ENCODE peak calls at places on chromosomes 1 and 21, in nine cellular contexts. One of them, this sample, is unnamed.

GRCh38 chr1:151311589-151312331 is 15.5 kb downstream of the PI4KB start:
- DNase-seq in NCI-H774: no peak
- DNase-seq in SK-N-SH: peak
- DNase-seq in natural killer cell treated with Interleukin-12 subunit alpha and Interleukin-12 subunit beta and Interleukin-15 and Interleukin-18, amount 100 ng/mL, for 72 hours: peak
- DNase-seq in HL-60: peak
- DNase-seq in EH: peak
- DNase-seq in NCI-H748 treated with DMSO at 0.1 percent for 48 hours: no peak
- DNase-seq in posterior cingulate gyrus: peak
- DNase-seq in cardiac fibroblast: peak
- DNase-seq in this sample: peak

GRCh38 chr1:81305997-81306452 is 494.7 kb upstream of the ADGRL2 start:
- DNase-seq in NCI-H774: peak
- DNase-seq in SK-N-SH: peak
- DNase-seq in posterior cingulate gyrus: no peak
- DNase-seq in natural killer cell treated with Interleukin-12 subunit alpha and Interleukin-12 subunit beta and Interleukin-15 and Interleukin-18, amount 100 ng/mL, for 72 hours: no peak
- DNase-seq in EH: peak
- DNase-seq in NCI-H748 treated with DMSO at 0.1 percent for 48 hours: peak
- DNase-seq in HL-60: peak
- DNase-seq in cardiac fibroblast: peak
- DNase-seq in this sample: peak

GRCh38 chr1:214312530-214313051 is 31.6 kb downstream of the SMYD2 start:
- DNase-seq in NCI-H774: no peak
- DNase-seq in HL-60: no peak
- DNase-seq in posterior cingulate gyrus: no peak
- DNase-seq in natural killer cell treated with Interleukin-12 subunit alpha and Interleukin-12 subunit beta and Interleukin-15 and Interleukin-18, amount 100 ng/mL, for 72 hours: no peak
- DNase-seq in SK-N-SH: no peak
- DNase-seq in NCI-H748 treated with DMSO at 0.1 percent for 48 hours: no peak
- DNase-seq in cardiac fibroblast: no peak
- DNase-seq in EH: no peak
- DNase-seq in this sample: no peak

GRCh38 chr1:91575909-91576519 is 75.4 kb downstream of the CDC7 start:
- DNase-seq in NCI-H774: no peak
- DNase-seq in natural killer cell treated with Interleukin-12 subunit alpha and Interleukin-12 subunit beta and Interleukin-15 and Interleukin-18, amount 100 ng/mL, for 72 hours: no peak
- DNase-seq in posterior cingulate gyrus: no peak
- DNase-seq in HL-60: no peak
- DNase-seq in EH: no peak
- DNase-seq in cardiac fibroblast: no peak
- DNase-seq in SK-N-SH: no peak
- DNase-seq in NCI-H748 treated with DMSO at 0.1 percent for 48 hours: no peak
- DNase-seq in this sample: no peak

GRCh38 chr1:223802032-223802431 is 43.7 kb downstream of the TP53BP2 start:
- DNase-seq in NCI-H774: no peak
- DNase-seq in SK-N-SH: no peak
- DNase-seq in natural killer cell treated with Interleukin-12 subunit alpha and Interleukin-12 subunit beta and Interleukin-15 and Interleukin-18, amount 100 ng/mL, for 72 hours: no peak
- DNase-seq in cardiac fibroblast: no peak
- DNase-seq in posterior cingulate gyrus: no peak
- DNase-seq in NCI-H748 treated with DMSO at 0.1 percent for 48 hours: no peak
- DNase-seq in HL-60: no peak
- DNase-seq in EH: no peak
- DNase-seq in this sample: no peak

GRCh38 chr1:1531947-1532346 is 8.5 kb downstream of the TMEM240 start:
- DNase-seq in posterior cingulate gyrus: no peak
- DNase-seq in natural killer cell treated with Interleukin-12 subunit alpha and Interleukin-12 subunit beta and Interleukin-15 and Interleukin-18, amount 100 ng/mL, for 72 hours: no peak
- DNase-seq in SK-N-SH: no peak
- DNase-seq in EH: no peak
- DNase-seq in HL-60: no peak
- DNase-seq in cardiac fibroblast: no peak
- DNase-seq in NCI-H774: no peak
- DNase-seq in NCI-H748 treated with DMSO at 0.1 percent for 48 hours: no peak
- DNase-seq in this sample: no peak

GRCh38 chr1:176770066-176770465 is 307.1 kb downstream of the PAPPA2 start:
- DNase-seq in NCI-H774: no peak
- DNase-seq in cardiac fibroblast: no peak
- DNase-seq in HL-60: no peak
- DNase-seq in SK-N-SH: no peak
- DNase-seq in natural killer cell treated with Interleukin-12 subunit alpha and Interleukin-12 subunit beta and Interleukin-15 and Interleukin-18, amount 100 ng/mL, for 72 hours: no peak
- DNase-seq in posterior cingulate gyrus: no peak
- DNase-seq in NCI-H748 treated with DMSO at 0.1 percent for 48 hours: no peak
- DNase-seq in EH: no peak
- DNase-seq in this sample: no peak

GRCh38 chr1:147785794-147786506 is 25.5 kb upstream of the GJA5 start:
- DNase-seq in HL-60: no peak
- DNase-seq in natural killer cell treated with Interleukin-12 subunit alpha and Interleukin-12 subunit beta and Interleukin-15 and Interleukin-18, amount 100 ng/mL, for 72 hours: no peak
- DNase-seq in NCI-H774: no peak
- DNase-seq in posterior cingulate gyrus: no peak
- DNase-seq in cardiac fibroblast: no peak
- DNase-seq in SK-N-SH: no peak
- DNase-seq in NCI-H748 treated with DMSO at 0.1 percent for 48 hours: no peak
- DNase-seq in EH: peak
- DNase-seq in this sample: no peak

GRCh38 chr1:3304692-3305091 is 149.8 kb upstream of the ARHGEF16 start:
- DNase-seq in SK-N-SH: no peak
- DNase-seq in HL-60: no peak
- DNase-seq in NCI-H748 treated with DMSO at 0.1 percent for 48 hours: no peak
- DNase-seq in EH: no peak
- DNase-seq in cardiac fibroblast: no peak
- DNase-seq in natural killer cell treated with Interleukin-12 subunit alpha and Interleukin-12 subunit beta and Interleukin-15 and Interleukin-18, amount 100 ng/mL, for 72 hours: no peak
- DNase-seq in posterior cingulate gyrus: no peak
- DNase-seq in NCI-H774: no peak
- DNase-seq in this sample: no peak

GRCh38 chr21:15036189-15036588 is 28.6 kb downstream of the NRIP1 start:
- DNase-seq in posterior cingulate gyrus: no peak
- DNase-seq in natural killer cell treated with Interleukin-12 subunit alpha and Interleukin-12 subunit beta and Interleukin-15 and Interleukin-18, amount 100 ng/mL, for 72 hours: no peak
- DNase-seq in NCI-H774: no peak
- DNase-seq in EH: no peak
- DNase-seq in cardiac fibroblast: no peak
- DNase-seq in HL-60: no peak
- DNase-seq in NCI-H748 treated with DMSO at 0.1 percent for 48 hours: no peak
- DNase-seq in SK-N-SH: no peak
- DNase-seq in this sample: no peak

GRCh38 chr1:209689484-209689883 is 14.3 kb downstream of the G0S2 start:
- DNase-seq in cardiac fibroblast: peak
- DNase-seq in NCI-H774: no peak
- DNase-seq in NCI-H748 treated with DMSO at 0.1 percent for 48 hours: no peak
- DNase-seq in SK-N-SH: no peak
- DNase-seq in HL-60: no peak
- DNase-seq in posterior cingulate gyrus: no peak
- DNase-seq in EH: peak
- DNase-seq in natural killer cell treated with Interleukin-12 subunit alpha and Interleukin-12 subunit beta and Interleukin-15 and Interleukin-18, amount 100 ng/mL, for 72 hours: no peak
- DNase-seq in this sample: peak

GRCh38 chr1:172723251-172723650 is 64.3 kb downstream of the FASLG start:
- DNase-seq in HL-60: no peak
- DNase-seq in SK-N-SH: no peak
- DNase-seq in NCI-H774: no peak
- DNase-seq in EH: peak
- DNase-seq in NCI-H748 treated with DMSO at 0.1 percent for 48 hours: no peak
- DNase-seq in posterior cingulate gyrus: no peak
- DNase-seq in natural killer cell treated with Interleukin-12 subunit alpha and Interleukin-12 subunit beta and Interleukin-15 and Interleukin-18, amount 100 ng/mL, for 72 hours: no peak
- DNase-seq in cardiac fibroblast: peak
- DNase-seq in this sample: no peak

GRCh38 chr1:186442651-186443114 is 18.2 kb downstream of the PDC start:
- DNase-seq in posterior cingulate gyrus: no peak
- DNase-seq in natural killer cell treated with Interleukin-12 subunit alpha and Interleukin-12 subunit beta and Interleukin-15 and Interleukin-18, amount 100 ng/mL, for 72 hours: no peak
- DNase-seq in EH: peak
- DNase-seq in NCI-H748 treated with DMSO at 0.1 percent for 48 hours: peak
- DNase-seq in NCI-H774: peak
- DNase-seq in cardiac fibroblast: peak
- DNase-seq in SK-N-SH: no peak
- DNase-seq in HL-60: peak
- DNase-seq in this sample: peak

GRCh38 chr1:73401666-73402065 is 796.3 kb downstream of the LRRIQ3 start:
- DNase-seq in NCI-H774: no peak
- DNase-seq in HL-60: no peak
- DNase-seq in cardiac fibroblast: no peak
- DNase-seq in NCI-H748 treated with DMSO at 0.1 percent for 48 hours: no peak
- DNase-seq in posterior cingulate gyrus: no peak
- DNase-seq in SK-N-SH: no peak
- DNase-seq in EH: no peak
- DNase-seq in natural killer cell treated with Interleukin-12 subunit alpha and Interleukin-12 subunit beta and Interleukin-15 and Interleukin-18, amount 100 ng/mL, for 72 hours: no peak
- DNase-seq in this sample: no peak

GRCh38 chr1:41738475-41738874 is 180.2 kb downstream of the HIVEP3 start:
- DNase-seq in HL-60: peak
- DNase-seq in natural killer cell treated with Interleukin-12 subunit alpha and Interleukin-12 subunit beta and Interleukin-15 and Interleukin-18, amount 100 ng/mL, for 72 hours: no peak
- DNase-seq in posterior cingulate gyrus: no peak
- DNase-seq in cardiac fibroblast: no peak
- DNase-seq in SK-N-SH: no peak
- DNase-seq in NCI-H774: no peak
- DNase-seq in NCI-H748 treated with DMSO at 0.1 percent for 48 hours: no peak
- DNase-seq in EH: peak
- DNase-seq in this sample: no peak

GRCh38 chr1:60251426-60251825 is 177.9 kb upstream of the C1orf87 start:
- DNase-seq in NCI-H748 treated with DMSO at 0.1 percent for 48 hours: no peak
- DNase-seq in natural killer cell treated with Interleukin-12 subunit alpha and Interleukin-12 subunit beta and Interleukin-15 and Interleukin-18, amount 100 ng/mL, for 72 hours: no peak
- DNase-seq in posterior cingulate gyrus: no peak
- DNase-seq in cardiac fibroblast: no peak
- DNase-seq in NCI-H774: no peak
- DNase-seq in HL-60: no peak
- DNase-seq in EH: no peak
- DNase-seq in SK-N-SH: no peak
- DNase-seq in this sample: no peak

GRCh38 chr1:18100493-18101063 is 7.0 kb upstream of the IGSF21 start:
- DNase-seq in HL-60: peak
- DNase-seq in cardiac fibroblast: peak
- DNase-seq in EH: peak
- DNase-seq in NCI-H748 treated with DMSO at 0.1 percent for 48 hours: no peak
- DNase-seq in NCI-H774: peak
- DNase-seq in posterior cingulate gyrus: peak
- DNase-seq in natural killer cell treated with Interleukin-12 subunit alpha and Interleukin-12 subunit beta and Interleukin-15 and Interleukin-18, amount 100 ng/mL, for 72 hours: peak
- DNase-seq in SK-N-SH: peak
- DNase-seq in this sample: peak

GRCh38 chr1:45359882-45360513 is 19.8 kb upstream of the MUTYH start:
- DNase-seq in NCI-H774: peak
- DNase-seq in EH: peak
- DNase-seq in HL-60: peak
- DNase-seq in cardiac fibroblast: peak
- DNase-seq in natural killer cell treated with Interleukin-12 subunit alpha and Interleukin-12 subunit beta and Interleukin-15 and Interleukin-18, amount 100 ng/mL, for 72 hours: no peak
- DNase-seq in posterior cingulate gyrus: peak
- DNase-seq in NCI-H748 treated with DMSO at 0.1 percent for 48 hours: peak
- DNase-seq in SK-N-SH: peak
- DNase-seq in this sample: peak

GRCh38 chr21:22575165-22575584 is 1577.0 kb downstream of the NCAM2 start:
- DNase-seq in SK-N-SH: peak
- DNase-seq in EH: no peak
- DNase-seq in posterior cingulate gyrus: no peak
- DNase-seq in HL-60: peak
- DNase-seq in NCI-H748 treated with DMSO at 0.1 percent for 48 hours: peak
- DNase-seq in NCI-H774: peak
- DNase-seq in natural killer cell treated with Interleukin-12 subunit alpha and Interleukin-12 subunit beta and Interleukin-15 and Interleukin-18, amount 100 ng/mL, for 72 hours: no peak
- DNase-seq in cardiac fibroblast: no peak
- DNase-seq in this sample: peak

GRCh38 chr1:102726417-102726816 is 381.9 kb downstream of the COL11A1 start:
- DNase-seq in NCI-H774: no peak
- DNase-seq in posterior cingulate gyrus: no peak
- DNase-seq in cardiac fibroblast: peak
- DNase-seq in NCI-H748 treated with DMSO at 0.1 percent for 48 hours: no peak
- DNase-seq in natural killer cell treated with Interleukin-12 subunit alpha and Interleukin-12 subunit beta and Interleukin-15 and Interleukin-18, amount 100 ng/mL, for 72 hours: no peak
- DNase-seq in EH: no peak
- DNase-seq in SK-N-SH: no peak
- DNase-seq in HL-60: no peak
- DNase-seq in this sample: no peak

GRCh38 chr1:15354580-15354965 is 55.1 kb upstream of the EFHD2 start:
- DNase-seq in HL-60: no peak
- DNase-seq in natural killer cell treated with Interleukin-12 subunit alpha and Interleukin-12 subunit beta and Interleukin-15 and Interleukin-18, amount 100 ng/mL, for 72 hours: no peak
- DNase-seq in posterior cingulate gyrus: no peak
- DNase-seq in cardiac fibroblast: peak
- DNase-seq in NCI-H774: no peak
- DNase-seq in EH: peak
- DNase-seq in SK-N-SH: no peak
- DNase-seq in NCI-H748 treated with DMSO at 0.1 percent for 48 hours: no peak
- DNase-seq in this sample: peak

GRCh38 chr1:3614755-3615742 is 3.7 kb upstream of the MEGF6 start:
- DNase-seq in EH: peak
- DNase-seq in SK-N-SH: peak
- DNase-seq in natural killer cell treated with Interleukin-12 subunit alpha and Interleukin-12 subunit beta and Interleukin-15 and Interleukin-18, amount 100 ng/mL, for 72 hours: no peak
- DNase-seq in posterior cingulate gyrus: no peak
- DNase-seq in NCI-H748 treated with DMSO at 0.1 percent for 48 hours: no peak
- DNase-seq in cardiac fibroblast: peak
- DNase-seq in NCI-H774: no peak
- DNase-seq in HL-60: no peak
- DNase-seq in this sample: no peak

GRCh38 chr1:21254335-21254951 is 35.8 kb downstream of the ECE1 start:
- DNase-seq in NCI-H774: no peak
- DNase-seq in SK-N-SH: peak
- DNase-seq in posterior cingulate gyrus: peak
- DNase-seq in natural killer cell treated with Interleukin-12 subunit alpha and Interleukin-12 subunit beta and Interleukin-15 and Interleukin-18, amount 100 ng/mL, for 72 hours: no peak
- DNase-seq in HL-60: no peak
- DNase-seq in cardiac fibroblast: no peak
- DNase-seq in EH: no peak
- DNase-seq in NCI-H748 treated with DMSO at 0.1 percent for 48 hours: no peak
- DNase-seq in this sample: no peak

GRCh38 chr21:15514073-15514946 is 215.5 kb upstream of the USP25 start:
- DNase-seq in SK-N-SH: no peak
- DNase-seq in cardiac fibroblast: no peak
- DNase-seq in natural killer cell treated with Interleukin-12 subunit alpha and Interleukin-12 subunit beta and Interleukin-15 and Interleukin-18, amount 100 ng/mL, for 72 hours: no peak
- DNase-seq in HL-60: peak
- DNase-seq in EH: no peak
- DNase-seq in NCI-H774: no peak
- DNase-seq in posterior cingulate gyrus: no peak
- DNase-seq in NCI-H748 treated with DMSO at 0.1 percent for 48 hours: no peak
- DNase-seq in this sample: no peak

GRCh38 chr1:1141244-1141910 is 25.5 kb upstream of the C1orf159 start:
- DNase-seq in posterior cingulate gyrus: no peak
- DNase-seq in HL-60: no peak
- DNase-seq in cardiac fibroblast: no peak
- DNase-seq in natural killer cell treated with Interleukin-12 subunit alpha and Interleukin-12 subunit beta and Interleukin-15 and Interleukin-18, amount 100 ng/mL, for 72 hours: no peak
- DNase-seq in NCI-H774: no peak
- DNase-seq in SK-N-SH: no peak
- DNase-seq in NCI-H748 treated with DMSO at 0.1 percent for 48 hours: no peak
- DNase-seq in EH: no peak
- DNase-seq in this sample: no peak

GRCh38 chr21:25735221-25735894 is 586 bp downstream of the GABPA start:
- DNase-seq in EH: peak
- DNase-seq in natural killer cell treated with Interleukin-12 subunit alpha and Interleukin-12 subunit beta and Interleukin-15 and Interleukin-18, amount 100 ng/mL, for 72 hours: peak
- DNase-seq in posterior cingulate gyrus: peak
- DNase-seq in SK-N-SH: peak
- DNase-seq in NCI-H774: peak
- DNase-seq in NCI-H748 treated with DMSO at 0.1 percent for 48 hours: peak
- DNase-seq in cardiac fibroblast: peak
- DNase-seq in HL-60: peak
- DNase-seq in this sample: peak

GRCh38 chr1:174788981-174789380 is 210.8 kb upstream of the CACYBP start:
- DNase-seq in cardiac fibroblast: peak
- DNase-seq in HL-60: no peak
- DNase-seq in EH: peak
- DNase-seq in NCI-H774: no peak
- DNase-seq in NCI-H748 treated with DMSO at 0.1 percent for 48 hours: no peak
- DNase-seq in natural killer cell treated with Interleukin-12 subunit alpha and Interleukin-12 subunit beta and Interleukin-15 and Interleukin-18, amount 100 ng/mL, for 72 hours: no peak
- DNase-seq in posterior cingulate gyrus: no peak
- DNase-seq in SK-N-SH: no peak
- DNase-seq in this sample: peak

GRCh38 chr1:244297616-244298015 is 154.1 kb downstream of the ADSS2 start:
- DNase-seq in posterior cingulate gyrus: no peak
- DNase-seq in NCI-H748 treated with DMSO at 0.1 percent for 48 hours: no peak
- DNase-seq in cardiac fibroblast: no peak
- DNase-seq in NCI-H774: no peak
- DNase-seq in EH: no peak
- DNase-seq in natural killer cell treated with Interleukin-12 subunit alpha and Interleukin-12 subunit beta and Interleukin-15 and Interleukin-18, amount 100 ng/mL, for 72 hours: no peak
- DNase-seq in HL-60: no peak
- DNase-seq in SK-N-SH: no peak
- DNase-seq in this sample: no peak

GRCh38 chr1:5286244-5286643 is 631.8 kb downstream of the AJAP1 start:
- DNase-seq in NCI-H774: peak
- DNase-seq in natural killer cell treated with Interleukin-12 subunit alpha and Interleukin-12 subunit beta and Interleukin-15 and Interleukin-18, amount 100 ng/mL, for 72 hours: no peak
- DNase-seq in HL-60: no peak
- DNase-seq in SK-N-SH: no peak
- DNase-seq in EH: no peak
- DNase-seq in NCI-H748 treated with DMSO at 0.1 percent for 48 hours: no peak
- DNase-seq in posterior cingulate gyrus: peak
- DNase-seq in cardiac fibroblast: no peak
- DNase-seq in this sample: no peak

GRCh38 chr1:27358038-27358927 is 8.5 kb downstream of the MAP3K6 start:
- DNase-seq in NCI-H774: no peak
- DNase-seq in HL-60: no peak
- DNase-seq in EH: no peak
- DNase-seq in SK-N-SH: no peak
- DNase-seq in natural killer cell treated with Interleukin-12 subunit alpha and Interleukin-12 subunit beta and Interleukin-15 and Interleukin-18, amount 100 ng/mL, for 72 hours: no peak
- DNase-seq in posterior cingulate gyrus: no peak
- DNase-seq in NCI-H748 treated with DMSO at 0.1 percent for 48 hours: no peak
- DNase-seq in cardiac fibroblast: no peak
- DNase-seq in this sample: no peak

GRCh38 chr21:45019076-45019886 is 55.1 kb upstream of the ADARB1 start:
- DNase-seq in NCI-H774: no peak
- DNase-seq in NCI-H748 treated with DMSO at 0.1 percent for 48 hours: no peak
- DNase-seq in cardiac fibroblast: no peak
- DNase-seq in natural killer cell treated with Interleukin-12 subunit alpha and Interleukin-12 subunit beta and Interleukin-15 and Interleukin-18, amount 100 ng/mL, for 72 hours: peak
- DNase-seq in SK-N-SH: peak
- DNase-seq in posterior cingulate gyrus: peak
- DNase-seq in HL-60: no peak
- DNase-seq in EH: peak
- DNase-seq in this sample: no peak